ENCODE peak calls at places on chromosomes 4 and X, in six cellular contexts. M, G, Z, J, D and K are unnamed samples.

GRCh38 chr4:123014038-123014437 is 91.6 kb upstream of the NUDT6 start:
- DNase-seq in D (no peak), M (no peak), Z (no peak), J (no peak), G (no peak), K (no peak)

GRCh38 chr4:90240333-90240732 is 113.1 kb downstream of the CCSER1 start:
- DNase-seq in M (no peak), J (no peak), G (no peak), D (no peak), Z (no peak), K (no peak)

GRCh38 chrX:19593684-19594083 is 78.4 kb upstream of the MAP3K15 start:
- DNase-seq in Z (no peak), G (peak), M (peak), J (no peak), D (no peak), K (no peak)

GRCh38 chrX:47776301-47776700 is 60.4 kb upstream of the ZNF81 start:
- DNase-seq in G (no peak), M (no peak), D (no peak), Z (no peak), J (no peak), K (no peak)

GRCh38 chr4:116342143-116342542 is 743.2 kb downstream of the TRAM1L1 start:
- DNase-seq in D (no peak), M (no peak), Z (no peak), J (no peak), G (no peak), K (no peak)

GRCh38 chrX:101462892-101463291 is 22.4 kb upstream of the ARMCX4 start:
- DNase-seq in G (peak), D (no peak), Z (no peak), J (no peak), M (peak), K (no peak)

GRCh38 chrX:112800901-112801775 is 39.5 kb downstream of the AMOT start:
- DNase-seq in Z (no peak), M (no peak), G (no peak), D (no peak), J (no peak), K (no peak)

GRCh38 chrX:10660171-10660570 is 39.8 kb upstream of the MID1 start:
- DNase-seq in D (no peak), G (no peak), M (no peak), Z (no peak), J (no peak), K (no peak)

GRCh38 chrX:150504399-150505186 is 63.8 kb upstream of the MTM1 start:
- DNase-seq in J (no peak), M (no peak), Z (no peak), G (no peak), D (no peak), K (peak)

GRCh38 chrX:22666441-22666840 is 333.3 kb upstream of the DDX53 start:
- DNase-seq in Z (no peak), G (peak), M (peak), J (no peak), D (no peak), K (no peak)

GRCh38 chr4:123661080-123661737 is 264.6 kb downstream of the SPRY1 start:
- DNase-seq in Z (no peak), M (peak), D (no peak), J (no peak), G (no peak), K (no peak)

GRCh38 chrX:10725071-10725470 is 104.7 kb upstream of the MID1 start:
- DNase-seq in J (no peak), M (no peak), Z (no peak), G (no peak), D (no peak), K (no peak)

GRCh38 chr4:85402371-85402770 is 72.6 kb upstream of the ARHGAP24 start:
- DNase-seq in M (peak), J (no peak), D (no peak), Z (no peak), G (peak), K (no peak)

GRCh38 chr4:57119054-57119651 is 9.0 kb upstream of the IGFBP7 start:
- DNase-seq in Z (no peak), G (peak), J (no peak), D (no peak), M (peak), K (peak)

GRCh38 chrX:132488092-132488749 is 617 bp downstream of the MBNL3 start:
- DNase-seq in J (no peak), D (no peak), Z (no peak), M (peak), G (no peak), K (peak)

GRCh38 chrX:108447303-108447702 is 7.7 kb downstream of the COL4A5 start:
- DNase-seq in G (no peak), Z (no peak), J (no peak), D (no peak), M (peak), K (no peak)

GRCh38 chr4:146340798-146341197 is 126.5 kb downstream of the REELD1 start:
- DNase-seq in Z (no peak), J (no peak), D (no peak), M (peak), G (no peak), K (no peak)

GRCh38 chr4:25233737-25234389 is at the start of gene PI4K2B:
- DNase-seq in G (peak), J (peak), Z (peak), M (peak), D (peak), K (peak)

GRCh38 chrX:102833136-102833535 is 103.9 kb upstream of the RAB40AL start:
- DNase-seq in Z (no peak), J (no peak), D (no peak), G (peak), M (peak), K (no peak)

GRCh38 chrX:125622899-125623298 is 303.2 kb downstream of the TEX13C start:
- DNase-seq in Z (no peak), J (no peak), G (no peak), D (no peak), M (no peak), K (no peak)

GRCh38 chr4:26992657-26993361 is 132.2 kb downstream of the STIM2 start:
- DNase-seq in Z (no peak), D (no peak), J (no peak), G (peak), M (peak), K (no peak)

GRCh38 chr4:147626903-147627302 is 9.7 kb downstream of the TMEM184C start:
- DNase-seq in M (no peak), Z (no peak), J (no peak), D (no peak), G (no peak), K (no peak)

GRCh38 chr4:53706422-53707032 is 115.2 kb upstream of the LNX1 start:
- DNase-seq in Z (no peak), J (no peak), G (peak), D (no peak), M (peak), K (no peak)

GRCh38 chr4:127525585-127525984 is 107.2 kb upstream of the INTU start:
- DNase-seq in G (no peak), Z (no peak), J (no peak), M (no peak), D (no peak), K (no peak)

GRCh38 chrX:51148848-51149247 is 183.8 kb upstream of the NUDT10 start:
- DNase-seq in D (no peak), Z (no peak), J (no peak), M (peak), G (no peak), K (peak)

GRCh38 chrX:39996561-39996960 is 101.2 kb downstream of the BCOR start:
- DNase-seq in D (no peak), G (no peak), J (no peak), Z (no peak), M (no peak), K (no peak)

GRCh38 chr4:105970371-105970770 is 75.1 kb downstream of the NPNT start:
- DNase-seq in G (no peak), Z (no peak), M (no peak), J (no peak), D (no peak), K (no peak)

GRCh38 chr4:24322517-24322916 is 261.8 kb downstream of the DHX15 start:
- DNase-seq in G (no peak), D (no peak), M (no peak), J (no peak), Z (no peak), K (no peak)

GRCh38 chrX:118117069-118117405 is 427 bp upstream of the KLHL13 start:
- DNase-seq in G (peak), D (no peak), J (no peak), M (no peak), Z (no peak), K (no peak)

GRCh38 chrX:135973548-135974278 is at the start of gene MMGT1:
- DNase-seq in J (peak), G (peak), D (peak), M (peak), Z (peak), K (peak)

GRCh38 chr4:45550766-45551366 is 573.0 kb downstream of the GABRG1 start:
- DNase-seq in G (no peak), Z (no peak), M (no peak), J (no peak), D (no peak), K (no peak)
- TF ChIP-seq CTCF in G (no peak), Z (no peak), M (no peak), J (no peak), D (no peak), K (no peak)

DNA sequence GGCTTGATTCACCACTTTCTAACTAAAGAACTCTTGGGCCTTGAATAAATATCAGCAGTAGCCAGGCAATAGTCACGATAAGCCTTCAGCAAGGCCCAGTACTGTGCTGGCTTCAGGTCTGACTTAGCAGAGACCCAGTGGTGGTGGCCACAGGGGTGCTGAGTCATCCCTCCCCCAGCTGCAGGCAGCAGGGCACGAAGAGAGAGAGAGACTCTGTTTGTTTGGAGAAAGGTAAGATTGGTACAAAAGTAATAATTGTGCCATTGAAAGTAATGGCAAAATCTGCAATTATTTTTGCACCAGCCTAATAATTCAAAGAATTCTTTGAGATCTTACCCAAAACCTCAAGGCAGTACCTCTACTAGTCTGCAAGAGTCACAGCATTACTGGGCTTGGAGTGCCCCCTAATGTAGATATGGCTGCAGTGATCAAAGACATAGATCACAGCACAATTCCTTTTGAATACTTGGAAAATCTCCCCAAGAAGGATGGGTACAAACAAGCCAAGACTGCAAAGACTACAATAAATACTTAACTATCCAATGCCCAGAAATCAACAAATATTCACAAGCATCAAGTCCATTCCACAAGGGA is 159.5 kb upstream of the USP38 start:
- DNase-seq in D (peak), J (no peak), M (peak), G (peak), Z (no peak), K (peak)
- TF ChIP-seq CTCF in D (no peak), J (no peak), M (peak), G (peak), Z (no peak), K (no peak)

GRCh38 chr4:186701788-186702187 is 21.9 kb downstream of the FAT1 start:
- DNase-seq in G (no peak), Z (no peak), M (no peak), D (no peak), J (no peak), K (no peak)
- TF ChIP-seq CTCF in G (no peak), Z (no peak), M (no peak), D (no peak), J (no peak), K (no peak)

DNA sequence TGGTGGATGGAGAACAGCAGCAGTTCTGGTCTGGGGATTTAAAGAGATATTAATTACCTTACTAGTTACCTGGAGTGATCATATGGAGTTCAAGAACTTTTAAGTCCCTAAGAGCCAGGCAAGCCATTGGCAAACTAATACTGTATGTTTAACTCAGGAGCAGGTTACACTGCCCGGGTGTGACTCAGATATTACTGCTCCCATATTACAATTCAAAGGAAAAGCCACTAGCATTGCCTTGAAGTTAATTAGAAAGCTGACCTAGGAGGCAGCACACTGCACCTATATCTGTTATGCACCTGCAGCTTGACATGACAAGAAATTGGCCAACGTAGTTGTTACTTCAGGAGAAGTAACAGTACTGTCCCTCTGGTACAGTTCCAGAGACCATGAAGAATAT is 47.2 kb downstream of the GRK4 start:
- DNase-seq in J (no peak), M (no peak), G (no peak), Z (no peak), D (no peak), K (no peak)
- TF ChIP-seq CTCF in J (no peak), M (no peak), G (no peak), Z (no peak), D (no peak), K (no peak)